ENCODE peak calls at places on chromosomes 13 and 19, in four cellular contexts. Z is left lung, Y is NB4, D is spleen. X is an unnamed sample.
A peak's percentile ranks its signal among the peaks of the same experiment; 100 is the strongest.

GRCh38 chr13:99273128-99273527 is 14.9 kb upstream of the GPR18 start:
- DNase-seq in Y (no peak), D (no peak), Z (no peak), X (no peak)

GRCh38 chr13:46687810-46688209 is 109.2 kb downstream of the ESD start:
- DNase-seq in Z (no peak), D (no peak), Y (peak; percentile 70), X (no peak)

GRCh38 chr19:49880162-49880869 is 2.8 kb downstream of the TBC1D17 start:
- DNase-seq in D (no peak), Y (no peak), Z (no peak), X (peak; percentile 72)

GRCh38 chr19:12544401-12544876 is 6.8 kb downstream of the ZNF564 start:
- DNase-seq in D (no peak), Y (peak; percentile 35), Z (no peak), X (no peak)

GRCh38 chr13:39105110-39105509 is 66.9 kb downstream of the NHLRC3 start:
- DNase-seq in D (no peak), Y (no peak), Z (no peak), X (no peak)

GRCh38 chr19:7618366-7618765 is 11.0 kb downstream of the XAB2 start:
- DNase-seq in Z (no peak), D (no peak), Y (no peak), X (no peak)

GRCh38 chr13:29510698-29511438 is 84.6 kb downstream of the SLC7A1 start:
- DNase-seq in D (peak; percentile 73), Z (no peak), Y (no peak), X (no peak)

GRCh38 chr13:48709213-48709612 is 55.5 kb downstream of the CYSLTR2 start:
- DNase-seq in D (no peak), Y (no peak), Z (no peak), X (no peak)

GRCh38 chr13:33697936-33698335 is 120.0 kb upstream of the RFC3 start:
- DNase-seq in D (no peak), Y (no peak), Z (no peak), X (no peak)

DNA sequence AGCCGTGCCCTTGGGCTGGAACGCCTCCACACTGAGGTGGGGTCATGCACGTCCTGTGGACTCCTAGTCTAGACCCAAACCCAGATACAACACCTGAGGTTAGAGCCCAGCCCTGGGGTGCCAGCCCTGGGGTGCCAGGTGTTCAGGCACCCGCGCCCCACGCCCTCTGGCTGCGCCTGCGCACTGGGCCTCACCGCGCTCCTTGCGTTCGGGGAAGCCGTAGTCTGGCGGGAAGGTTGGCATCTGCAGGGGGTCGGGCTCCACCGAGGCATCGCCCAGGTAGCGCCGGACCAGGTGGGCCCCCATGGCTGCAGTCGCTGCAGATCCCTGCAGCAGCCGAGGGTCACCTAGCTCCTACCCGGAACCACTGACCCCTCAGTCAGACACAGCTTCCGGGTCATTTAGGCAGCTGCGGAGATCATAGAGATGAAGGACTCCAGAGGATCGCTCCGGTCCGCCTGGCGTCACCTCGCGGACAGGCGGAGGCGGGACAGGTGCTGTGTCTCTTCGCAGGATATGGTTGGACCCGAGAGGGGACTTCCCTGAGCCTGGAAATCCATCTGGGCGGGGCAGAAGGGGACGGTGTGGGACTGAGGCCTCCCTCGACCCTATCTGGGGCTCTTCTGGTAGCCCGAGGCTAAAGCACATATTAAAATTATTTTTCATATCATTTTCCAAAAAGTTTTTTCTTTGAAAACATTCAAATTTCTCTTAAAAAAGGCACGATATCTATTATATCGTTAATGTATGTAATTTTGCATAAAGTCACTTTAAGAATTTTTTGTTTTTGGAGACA is at the start of gene NDUFB7:
- DNase-seq in Z (peak; percentile 93), Y (peak; percentile 95), D (peak; percentile 98), X (peak; percentile 95)
- TF ChIP-seq CTCF in Z (peak; percentile 68), Y (peak; percentile 91), D (peak; percentile 68), X (peak; percentile 83)

GRCh38 chr19:39752390-39752789 is 14.6 kb upstream of the CLC start:
- DNase-seq in Z (no peak), D (no peak), Y (no peak), X (no peak)

GRCh38 chr19:39752795-39753194 is 15.0 kb upstream of the CLC start:
- DNase-seq in Z (no peak), D (no peak), Y (no peak), X (no peak)

GRCh38 chr19:39759457-39760184 is 19.0 kb upstream of the LEUTX start:
- DNase-seq in D (no peak), Z (no peak), Y (no peak), X (no peak)

GRCh38 chr19:39754544-39754943 is 16.7 kb upstream of the CLC start:
- DNase-seq in Y (no peak), D (no peak), Z (no peak), X (no peak)
- TF ChIP-seq CTCF in Y (no peak), D (no peak), Z (no peak), X (no peak)

DNA sequence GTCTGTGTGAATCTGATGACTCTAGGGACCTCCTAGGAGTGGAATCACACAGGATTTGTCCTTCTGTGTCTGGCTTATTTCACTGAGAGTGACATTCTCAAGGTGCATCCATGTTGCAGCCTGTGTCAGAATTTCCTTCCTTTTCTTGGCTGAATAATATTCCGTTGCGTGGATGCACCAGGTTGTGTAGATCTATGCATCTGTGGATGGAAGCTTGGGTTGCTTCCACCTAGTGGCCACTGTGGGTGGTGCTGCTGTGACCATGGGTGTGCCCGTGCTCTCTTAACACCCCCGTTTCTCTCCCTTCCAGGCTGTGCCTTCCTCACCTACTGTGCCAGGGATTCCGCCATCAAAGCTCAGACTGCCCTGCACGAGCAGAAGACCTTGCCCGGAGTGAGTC is 26.2 kb downstream of the CELF5 start:
- DNase-seq in Z (no peak), Y (peak; percentile 37), D (no peak), X (no peak)
- TF ChIP-seq CTCF in Z (peak; percentile 49), Y (peak; percentile 48), D (peak; percentile 58), X (peak; percentile 72)

DNA sequence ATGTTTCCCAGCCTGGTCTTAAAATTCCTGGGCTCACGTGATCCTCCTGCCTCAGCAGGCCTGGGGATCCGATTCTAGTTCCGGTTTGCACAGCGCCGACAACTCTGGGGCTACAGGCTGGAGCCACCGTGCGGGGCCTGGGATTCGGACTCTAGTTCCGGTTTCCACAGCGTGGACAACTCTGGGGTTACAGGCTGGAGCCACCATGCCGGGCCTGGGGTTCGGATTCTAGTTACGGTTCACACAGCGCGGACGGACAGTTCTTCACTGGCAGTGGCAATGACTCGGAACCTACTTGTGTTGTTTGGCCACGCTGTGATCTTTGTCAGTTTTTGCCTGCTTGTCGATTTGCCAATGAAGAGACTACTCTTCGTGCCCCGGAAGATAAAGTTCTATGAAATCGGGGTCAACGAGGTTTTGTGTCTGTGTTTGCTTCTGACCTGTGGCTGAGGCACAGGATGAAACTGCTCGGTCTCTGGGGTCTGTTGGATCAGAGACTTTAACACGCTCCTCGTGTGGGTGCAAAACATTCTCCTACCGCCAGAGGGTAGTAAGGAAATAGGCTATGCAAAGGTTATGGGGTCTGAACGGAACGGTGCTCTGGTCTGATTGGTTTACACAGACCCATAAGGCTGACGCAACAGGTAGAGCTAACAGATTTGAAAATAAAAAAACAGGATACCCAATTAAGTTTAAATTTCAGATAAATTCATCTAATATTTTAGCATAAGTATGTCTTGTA is 12.1 kb upstream of the ZSCAN1 start:
- DNase-seq in Z (no peak), D (peak; percentile 35), Y (peak; percentile 56), X (peak; percentile 55)
- TF ChIP-seq CTCF in Z (peak; percentile 58), D (peak; percentile 74), Y (peak; percentile 35), X (peak; percentile 50)

DNA sequence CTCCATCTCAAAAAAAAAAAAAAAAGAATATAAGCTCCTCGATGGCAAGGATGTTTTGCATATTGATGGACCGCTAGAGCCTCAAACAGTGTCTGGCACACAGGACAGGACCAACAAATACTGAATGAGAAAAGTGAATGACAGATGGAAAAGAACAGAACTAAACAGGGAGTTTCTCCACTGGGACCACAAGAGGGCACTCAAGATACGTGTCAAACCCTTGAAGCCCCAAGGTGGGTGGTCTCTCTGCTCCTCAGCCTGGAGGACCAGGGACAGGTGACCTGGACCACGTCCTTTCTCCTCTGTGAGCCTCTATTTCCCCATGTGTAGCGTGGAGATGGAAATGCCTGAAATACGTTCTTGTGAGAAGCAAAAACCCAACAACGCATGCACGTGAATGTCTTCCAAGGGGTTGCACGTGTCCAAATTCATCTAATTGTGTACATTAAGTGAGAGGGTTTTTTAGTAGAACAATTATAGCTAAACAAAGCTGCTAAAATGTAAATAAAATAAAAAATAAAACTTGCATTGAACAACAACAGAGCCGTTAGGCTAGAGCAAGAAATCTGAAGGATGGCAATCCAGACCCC is 5.7 kb upstream of the CDC42EP5 start:
- DNase-seq in Y (peak; percentile 53), D (no peak), Z (no peak), X (peak; percentile 36)
- TF ChIP-seq CTCF in Y (peak; percentile 46), D (peak; percentile 60), Z (peak; percentile 48), X (peak; percentile 83)

GRCh38 chr13:92681239-92681638 is 545.4 kb upstream of the GPC6 start:
- DNase-seq in Z (no peak), D (no peak), Y (no peak), X (no peak)

GRCh38 chr13:92671821-92672220 is 554.8 kb upstream of the GPC6 start:
- DNase-seq in Z (no peak), D (no peak), Y (no peak), X (no peak)

GRCh38 chr13:92682832-92683517 is 543.6 kb upstream of the GPC6 start:
- DNase-seq in D (no peak), Z (no peak), Y (no peak), X (no peak)

GRCh38 chr13:92676246-92676645 is 550.4 kb upstream of the GPC6 start:
- DNase-seq in Y (no peak), Z (no peak), D (no peak), X (no peak)

DNA sequence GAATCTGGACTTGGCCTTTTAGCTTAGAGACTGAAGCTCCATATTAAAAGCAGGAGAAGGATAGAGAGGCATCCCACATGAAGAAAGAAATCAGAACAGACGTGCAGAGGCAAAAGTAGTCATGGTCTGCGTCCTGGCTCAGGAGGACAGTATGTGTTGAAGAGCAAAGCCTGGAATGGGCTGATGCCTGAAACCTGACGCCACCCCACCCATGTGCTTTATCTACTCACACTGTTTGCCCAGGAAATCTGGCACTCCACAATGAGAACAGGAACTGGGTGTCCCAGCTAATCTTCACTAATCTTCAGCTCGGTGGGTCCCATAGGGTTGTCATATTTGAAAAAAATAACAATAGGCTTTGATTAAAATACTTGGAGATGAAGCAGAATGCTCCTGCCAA is 549.0 kb upstream of the GPC6 start:
- DNase-seq in D (no peak), Y (no peak), Z (no peak), X (no peak)
- TF ChIP-seq CTCF in D (no peak), Y (no peak), Z (no peak), X (no peak)

DNA sequence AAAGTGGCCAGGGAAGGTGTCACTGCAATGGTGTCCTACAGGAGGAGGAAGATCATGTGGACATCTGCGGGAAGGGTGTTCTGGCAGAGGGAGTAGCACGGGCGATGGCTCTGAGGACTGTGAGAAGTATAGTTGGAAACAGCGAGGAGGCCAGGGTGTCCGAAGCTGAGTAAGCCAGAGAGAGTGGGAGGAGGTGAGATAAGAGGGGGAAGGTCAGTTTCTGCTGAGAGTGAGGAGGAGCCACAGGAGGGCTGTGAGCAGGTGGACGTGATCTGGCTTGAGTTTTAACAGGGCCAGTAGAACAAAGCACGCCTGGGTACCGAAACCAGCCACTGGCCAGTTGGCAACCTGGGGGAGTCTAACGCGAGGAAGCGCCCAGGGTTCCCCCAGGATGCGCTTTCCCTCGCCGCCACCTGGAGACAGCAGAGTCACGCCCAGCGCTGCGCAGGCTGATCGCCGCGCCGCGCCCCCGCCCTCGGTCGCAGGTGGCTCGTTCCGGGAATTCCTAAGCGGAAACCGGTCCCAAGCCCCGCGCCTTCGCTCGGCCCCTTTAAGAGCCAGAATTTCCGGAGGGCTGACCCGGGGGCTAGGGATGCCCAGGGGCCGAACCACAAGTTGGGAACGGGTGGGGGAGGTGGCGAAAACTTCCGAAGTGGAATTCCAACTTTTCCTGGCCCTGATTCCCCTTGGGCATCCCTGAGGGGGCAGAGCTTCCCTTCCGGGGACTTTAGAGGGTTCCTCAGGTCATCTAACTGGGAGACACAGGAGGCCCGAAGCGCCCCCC is 1.1 kb upstream of the LSR start:
- DNase-seq in Y (no peak), D (peak; percentile 87), Z (peak; percentile 82), X (no peak)
- TF ChIP-seq CTCF in Y (no peak), D (peak; percentile 52), Z (peak; percentile 19), X (no peak)